ENCODE peak calls at places on chromosomes 12 and 14, in nine cellular contexts. One of them, this sample, is unnamed.
A peak's percentile ranks its signal among the peaks of the same experiment; 100 is the strongest.

GRCh38 chr12:57103856-57104255 is 7.3 kb downstream of the STAT6 start:
- DNase-seq in Peyer's patch: no peak
- DNase-seq in spleen: no peak
- DNase-seq in transverse colon: no peak
- DNase-seq in A549: no peak
- DNase-seq in H1: no peak
- DNase-seq in prostate gland: no peak
- DNase-seq in adrenal gland: no peak
- DNase-seq in upper lobe of left lung: no peak
- DNase-seq in this sample: no peak

GRCh38 chr14:54515670-54516069 is 6.0 kb downstream of the CGRRF1 start:
- DNase-seq in spleen: no peak
- DNase-seq in adrenal gland: no peak
- DNase-seq in prostate gland: no peak
- DNase-seq in upper lobe of left lung: no peak
- DNase-seq in H1: no peak
- DNase-seq in A549: no peak
- DNase-seq in Peyer's patch: no peak
- DNase-seq in transverse colon: no peak
- DNase-seq in this sample: no peak

GRCh38 chr12:78636253-78636855 is 228.2 kb upstream of the SYT1 start:
- DNase-seq in adrenal gland: no peak
- DNase-seq in A549: no peak
- DNase-seq in spleen: no peak
- DNase-seq in transverse colon: no peak
- DNase-seq in Peyer's patch: no peak
- DNase-seq in prostate gland: no peak
- DNase-seq in H1: no peak
- DNase-seq in upper lobe of left lung: no peak
- DNase-seq in this sample: no peak

GRCh38 chr12:54689984-54690383 is 41.8 kb upstream of the DCD start:
- DNase-seq in adrenal gland: no peak
- DNase-seq in upper lobe of left lung: no peak
- DNase-seq in prostate gland: no peak
- DNase-seq in Peyer's patch: no peak
- DNase-seq in transverse colon: no peak
- DNase-seq in A549: peak; percentile 22
- DNase-seq in spleen: no peak
- DNase-seq in H1: peak; percentile 25
- DNase-seq in this sample: no peak

GRCh38 chr12:21913823-21914222 is 27.4 kb downstream of the ABCC9 start:
- DNase-seq in Peyer's patch: no peak
- DNase-seq in H1: no peak
- DNase-seq in upper lobe of left lung: no peak
- DNase-seq in adrenal gland: no peak
- DNase-seq in prostate gland: no peak
- DNase-seq in spleen: no peak
- DNase-seq in transverse colon: no peak
- DNase-seq in A549: no peak
- DNase-seq in this sample: no peak

GRCh38 chr12:52444647-52445595 is 7.0 kb downstream of the KRT6B start:
- DNase-seq in A549: no peak
- DNase-seq in H1: no peak
- DNase-seq in upper lobe of left lung: no peak
- DNase-seq in Peyer's patch: no peak
- DNase-seq in adrenal gland: no peak
- DNase-seq in spleen: no peak
- DNase-seq in prostate gland: no peak
- DNase-seq in transverse colon: no peak
- DNase-seq in this sample: no peak

GRCh38 chr12:27652174-27652763 is 44.0 kb upstream of the REP15 start:
- DNase-seq in upper lobe of left lung: peak; percentile 26
- DNase-seq in H1: no peak
- DNase-seq in prostate gland: peak; percentile 78
- DNase-seq in Peyer's patch: peak; percentile 25
- DNase-seq in transverse colon: peak; percentile 27
- DNase-seq in adrenal gland: peak; percentile 38
- DNase-seq in A549: peak; percentile 82
- DNase-seq in spleen: no peak
- DNase-seq in this sample: peak; percentile 64

GRCh38 chr12:94560416-94561221 is 89.7 kb downstream of the TMCC3 start:
- DNase-seq in spleen: peak; percentile 80
- DNase-seq in Peyer's patch: peak; percentile 71
- DNase-seq in H1: peak; percentile 80
- DNase-seq in A549: no peak
- DNase-seq in upper lobe of left lung: no peak
- DNase-seq in adrenal gland: peak; percentile 63
- DNase-seq in transverse colon: peak; percentile 61
- DNase-seq in prostate gland: peak; percentile 22
- DNase-seq in this sample: no peak

GRCh38 chr12:3227076-3227975 is 150.1 kb downstream of the TSPAN9 start:
- DNase-seq in A549: no peak
- DNase-seq in H1: no peak
- DNase-seq in adrenal gland: no peak
- DNase-seq in upper lobe of left lung: no peak
- DNase-seq in spleen: no peak
- DNase-seq in Peyer's patch: no peak
- DNase-seq in prostate gland: no peak
- DNase-seq in transverse colon: no peak
- DNase-seq in this sample: no peak

GRCh38 chr12:74689071-74689655 is 151.5 kb downstream of the ATXN7L3B start:
- DNase-seq in transverse colon: no peak
- DNase-seq in adrenal gland: no peak
- DNase-seq in H1: no peak
- DNase-seq in prostate gland: no peak
- DNase-seq in A549: peak; percentile 67
- DNase-seq in Peyer's patch: no peak
- DNase-seq in spleen: no peak
- DNase-seq in upper lobe of left lung: no peak
- DNase-seq in this sample: no peak

GRCh38 chr12:13347241-13348043 is 150.9 kb downstream of the EMP1 start:
- DNase-seq in Peyer's patch: no peak
- DNase-seq in transverse colon: no peak
- DNase-seq in spleen: no peak
- DNase-seq in H1: no peak
- DNase-seq in adrenal gland: no peak
- DNase-seq in upper lobe of left lung: no peak
- DNase-seq in A549: peak; percentile 69
- DNase-seq in prostate gland: no peak
- DNase-seq in this sample: no peak

GRCh38 chr12:122138181-122138580 is 35.8 kb downstream of the IL31 start:
- DNase-seq in adrenal gland: no peak
- DNase-seq in H1: no peak
- DNase-seq in Peyer's patch: no peak
- DNase-seq in A549: no peak
- DNase-seq in upper lobe of left lung: no peak
- DNase-seq in prostate gland: no peak
- DNase-seq in transverse colon: no peak
- DNase-seq in spleen: no peak
- DNase-seq in this sample: no peak

GRCh38 chr12:122138616-122139015 is 35.4 kb downstream of the IL31 start:
- DNase-seq in transverse colon: no peak
- DNase-seq in prostate gland: no peak
- DNase-seq in spleen: no peak
- DNase-seq in H1: no peak
- DNase-seq in upper lobe of left lung: no peak
- DNase-seq in A549: no peak
- DNase-seq in Peyer's patch: no peak
- DNase-seq in adrenal gland: no peak
- DNase-seq in this sample: no peak

GRCh38 chr12:122137229-122137628 is 36.8 kb downstream of the IL31 start:
- DNase-seq in transverse colon: no peak
- DNase-seq in prostate gland: no peak
- DNase-seq in Peyer's patch: no peak
- DNase-seq in A549: no peak
- DNase-seq in upper lobe of left lung: no peak
- DNase-seq in H1: no peak
- DNase-seq in adrenal gland: no peak
- DNase-seq in spleen: no peak
- DNase-seq in this sample: no peak

GRCh38 chr12:122139266-122139665 is 34.8 kb downstream of the IL31 start:
- DNase-seq in prostate gland: no peak
- DNase-seq in spleen: no peak
- DNase-seq in upper lobe of left lung: no peak
- DNase-seq in A549: no peak
- DNase-seq in transverse colon: no peak
- DNase-seq in H1: no peak
- DNase-seq in Peyer's patch: no peak
- DNase-seq in adrenal gland: no peak
- DNase-seq in this sample: no peak

GRCh38 chr12:122137681-122138080 is 36.3 kb downstream of the IL31 start:
- DNase-seq in transverse colon: no peak
- DNase-seq in upper lobe of left lung: no peak
- DNase-seq in spleen: no peak
- DNase-seq in prostate gland: peak; percentile 53
- DNase-seq in adrenal gland: no peak
- DNase-seq in H1: no peak
- DNase-seq in A549: no peak
- DNase-seq in Peyer's patch: no peak
- DNase-seq in this sample: no peak
- H3K27ac ChIP-seq in transverse colon: no peak overlapping the region
- H3K27ac ChIP-seq in upper lobe of left lung: no peak overlapping the region
- H3K27ac ChIP-seq in spleen: no peak overlapping the region
- H3K27ac ChIP-seq in prostate gland: no peak overlapping the region
- H3K27ac ChIP-seq in adrenal gland: no peak overlapping the region
- H3K27ac ChIP-seq in H1: peak overlapping the region; percentile 29
- H3K27ac ChIP-seq in A549: no peak overlapping the region
- H3K27ac ChIP-seq in Peyer's patch: no peak overlapping the region
- H3K27ac ChIP-seq in this sample: no peak overlapping the region

GRCh38 chr12:120265203-120265482 is 387 bp downstream of the PXN start:
- DNase-seq in H1: no peak
- DNase-seq in adrenal gland: no peak
- DNase-seq in Peyer's patch: no peak
- DNase-seq in prostate gland: no peak
- DNase-seq in spleen: no peak
- DNase-seq in transverse colon: no peak
- DNase-seq in A549: no peak
- DNase-seq in upper lobe of left lung: no peak
- DNase-seq in this sample: no peak

GRCh38 chr12:120264511-120265202 is 873 bp downstream of the PXN start:
- DNase-seq in A549: no peak
- DNase-seq in prostate gland: peak; percentile 64
- DNase-seq in adrenal gland: no peak
- DNase-seq in spleen: no peak
- DNase-seq in Peyer's patch: no peak
- DNase-seq in transverse colon: no peak
- DNase-seq in H1: no peak
- DNase-seq in upper lobe of left lung: no peak
- DNase-seq in this sample: peak; percentile 25

GRCh38 chr12:120264086-120264485 is 1.4 kb downstream of the PXN start:
- DNase-seq in H1: no peak
- DNase-seq in A549: no peak
- DNase-seq in upper lobe of left lung: no peak
- DNase-seq in Peyer's patch: no peak
- DNase-seq in transverse colon: no peak
- DNase-seq in spleen: no peak
- DNase-seq in adrenal gland: peak; percentile 55
- DNase-seq in prostate gland: peak; percentile 22
- DNase-seq in this sample: peak; percentile 33

GRCh38 chr12:120266180-120266535 is 628 bp upstream of the PXN start:
- DNase-seq in adrenal gland: no peak
- DNase-seq in Peyer's patch: no peak
- DNase-seq in A549: no peak
- DNase-seq in spleen: no peak
- DNase-seq in transverse colon: no peak
- DNase-seq in upper lobe of left lung: no peak
- DNase-seq in prostate gland: peak; percentile 18
- DNase-seq in H1: no peak
- DNase-seq in this sample: no peak

DNA sequence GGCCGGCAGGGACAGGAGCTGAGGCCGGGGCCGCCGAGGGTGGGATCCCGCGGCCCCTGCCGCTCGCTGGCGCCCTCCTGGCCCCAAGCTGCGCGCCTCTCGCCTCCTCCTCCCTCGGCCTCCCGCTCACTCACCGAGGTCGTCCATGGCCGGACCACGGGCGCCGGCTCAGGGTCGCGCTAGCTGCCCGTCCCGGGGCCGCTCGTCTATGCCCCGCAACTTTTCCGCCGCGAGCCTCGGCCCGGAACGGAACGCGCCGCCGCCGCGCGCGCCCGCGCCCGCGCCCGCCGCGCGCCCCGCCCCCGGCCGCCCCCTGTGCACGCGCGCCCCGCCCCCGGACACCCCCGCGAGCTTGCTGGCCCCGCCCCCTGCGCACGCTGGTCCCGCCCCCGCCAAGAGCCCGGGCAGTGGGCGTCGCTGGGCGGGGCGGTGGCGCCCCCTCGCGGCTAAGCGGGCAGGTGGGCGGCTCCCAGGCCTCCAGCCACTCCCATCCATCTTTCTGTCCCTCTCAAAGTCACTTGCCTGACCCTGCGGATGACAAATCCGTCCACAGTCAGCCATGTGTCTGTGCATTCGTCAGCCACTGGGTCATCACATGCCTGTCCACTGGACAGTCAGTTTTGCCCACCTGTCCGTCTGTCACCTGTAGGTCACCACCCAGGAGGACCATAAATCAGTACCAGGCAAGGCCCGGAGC is at the start of gene PXN:
- DNase-seq in H1: no peak
- DNase-seq in Peyer's patch: peak; percentile 85
- DNase-seq in transverse colon: peak; percentile 93
- DNase-seq in A549: peak; percentile 87
- DNase-seq in adrenal gland: peak; percentile 93
- DNase-seq in upper lobe of left lung: peak; percentile 92
- DNase-seq in prostate gland: peak; percentile 84
- DNase-seq in spleen: peak; percentile 97
- DNase-seq in this sample: peak; percentile 92
- TF ChIP-seq POLR2A in H1: no peak
- TF ChIP-seq POLR2A in Peyer's patch: peak; percentile 50
- TF ChIP-seq POLR2A in transverse colon: peak; percentile 52
- TF ChIP-seq POLR2A in A549: peak; percentile 67
- TF ChIP-seq POLR2A in adrenal gland: peak; percentile 83
- TF ChIP-seq POLR2A in upper lobe of left lung: peak; percentile 73
- TF ChIP-seq POLR2A in prostate gland: peak; percentile 82
- TF ChIP-seq POLR2A in spleen: no peak
- TF ChIP-seq POLR2A in this sample: peak; percentile 44

DNA sequence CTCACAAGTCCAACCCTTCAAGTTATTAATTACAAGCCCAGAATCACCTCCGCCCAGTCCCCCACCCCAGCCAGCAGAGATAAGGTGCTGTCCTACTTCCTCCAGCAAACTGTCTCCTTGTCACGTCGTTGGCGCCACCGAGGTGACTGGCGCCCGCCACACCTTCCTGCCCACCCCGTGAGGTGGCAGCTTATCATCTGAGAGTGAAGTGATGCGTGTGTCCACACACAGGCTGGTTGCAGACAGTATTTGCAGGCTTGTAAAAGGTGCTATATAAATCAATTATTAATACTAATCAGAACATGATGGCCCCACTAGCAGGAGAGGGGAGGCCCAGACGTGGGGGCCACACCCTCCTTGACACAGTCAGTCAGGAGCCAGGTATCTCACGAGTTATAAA is 786.6 kb upstream of the TBX3 start:
- DNase-seq in upper lobe of left lung: no peak
- DNase-seq in Peyer's patch: no peak
- DNase-seq in A549: no peak
- DNase-seq in spleen: no peak
- DNase-seq in H1: no peak
- DNase-seq in prostate gland: no peak
- DNase-seq in transverse colon: no peak
- DNase-seq in adrenal gland: no peak
- DNase-seq in this sample: no peak
- H3K27ac ChIP-seq in upper lobe of left lung: no peak overlapping the region
- H3K27ac ChIP-seq in Peyer's patch: no peak overlapping the region
- H3K27ac ChIP-seq in A549: no peak overlapping the region
- H3K27ac ChIP-seq in spleen: no peak overlapping the region
- H3K27ac ChIP-seq in H1: no peak overlapping the region
- H3K27ac ChIP-seq in prostate gland: no peak overlapping the region
- H3K27ac ChIP-seq in transverse colon: no peak overlapping the region
- H3K27ac ChIP-seq in adrenal gland: no peak overlapping the region
- H3K27ac ChIP-seq in this sample: no peak overlapping the region

GRCh38 chr12:31749024-31749704 is 20.3 kb upstream of the AMN1 start:
- DNase-seq in upper lobe of left lung: peak; percentile 93
- DNase-seq in spleen: peak; percentile 78
- DNase-seq in transverse colon: peak; percentile 86
- DNase-seq in prostate gland: peak; percentile 94
- DNase-seq in A549: peak; percentile 100
- DNase-seq in adrenal gland: peak; percentile 70
- DNase-seq in H1: peak; percentile 67
- DNase-seq in Peyer's patch: peak; percentile 69
- DNase-seq in this sample: peak; percentile 83
- TF ChIP-seq POLR2A in upper lobe of left lung: no peak
- TF ChIP-seq POLR2A in spleen: no peak
- TF ChIP-seq POLR2A in transverse colon: no peak
- TF ChIP-seq POLR2A in prostate gland: no peak
- TF ChIP-seq POLR2A in A549: no peak
- TF ChIP-seq POLR2A in adrenal gland: no peak
- TF ChIP-seq POLR2A in H1: no peak
- TF ChIP-seq POLR2A in Peyer's patch: no peak
- TF ChIP-seq POLR2A in this sample: no peak